ENCODE peak calls at places on chromosomes 12 and 14, in four cellular contexts. Y, N, O and L are unnamed samples.
A peak's percentile ranks its signal among the peaks of the same experiment; 100 is the strongest.

GRCh38 chr12:93376436-93377251 is 1.1 kb upstream of the NUDT4 start:
- DNase-seq in N (no peak), Y (peak; percentile 23), O (no peak), L (no peak)

GRCh38 chr12:93243689-93244513 is 133.8 kb upstream of the NUDT4 start:
- DNase-seq in O (peak; percentile 75), N (no peak), Y (peak; percentile 91), L (no peak)

GRCh38 chr12:24840046-24840800 is 108.7 kb downstream of the BCAT1 start:
- DNase-seq in O (no peak), N (no peak), Y (no peak), L (no peak)

GRCh38 chr12:101655400-101655799 is 42.0 kb upstream of the CHPT1 start:
- DNase-seq in N (no peak), Y (no peak), O (no peak), L (no peak)

GRCh38 chr14:104797112-104798044 is 1.8 kb upstream of the AKT1 start:
- DNase-seq in O (no peak), N (no peak), Y (no peak), L (no peak)

GRCh38 chr12:12890492-12890814 is 909 bp upstream of the GPRC5A start:
- DNase-seq in Y (no peak), O (no peak), N (no peak), L (no peak)

GRCh38 chr14:22614240-22614799 is 16.2 kb downstream of the ABHD4 start:
- DNase-seq in O (no peak), N (no peak), Y (peak; percentile 17), L (no peak)

GRCh38 chr14:23052182-23052623 is 5.1 kb downstream of the CDH24 start:
- DNase-seq in Y (no peak), O (no peak), N (peak; percentile 38), L (no peak)

GRCh38 chr14:79605863-79606262 is 605.4 kb downstream of the DIO2 start:
- DNase-seq in O (no peak), N (no peak), Y (no peak), L (no peak)

GRCh38 chr12:85821759-85822158 is 14.4 kb downstream of the RASSF9 start:
- DNase-seq in N (no peak), O (no peak), Y (no peak), L (no peak)

GRCh38 chr12:132197581-132198281 is 53.5 kb downstream of the NOC4L start:
- DNase-seq in Y (no peak), O (no peak), N (no peak), L (no peak)

GRCh38 chr14:66680216-66680615 is 172.3 kb downstream of the GPHN start:
- DNase-seq in Y (no peak), N (no peak), O (no peak), L (no peak)

GRCh38 chr12:10607885-10608458 is 5.4 kb downstream of the MAGOHB start:
- DNase-seq in N (no peak), Y (no peak), O (no peak), L (no peak)

GRCh38 chr14:99425272-99425681 is 55.4 kb downstream of the SETD3 start:
- DNase-seq in N (no peak), Y (no peak), O (no peak), L (no peak)

GRCh38 chr14:22570132-22570949 is 18.7 kb downstream of the DAD1 start:
- DNase-seq in O (peak; percentile 99), Y (peak; percentile 79), N (peak; percentile 71), L (peak; percentile 47)

GRCh38 chr12:7498832-7499231 is 4.7 kb downstream of the CD163 start:
- DNase-seq in N (no peak), Y (peak; percentile 1), O (no peak), L (no peak)
- TF ChIP-seq SPI1 in N (no peak), Y (no peak), O (no peak), L (no peak)

GRCh38 chr12:16568873-16569272 is 37.1 kb downstream of the LMO3 start:
- DNase-seq in O (peak; percentile 25), N (no peak), Y (no peak), L (peak; percentile 1)
- TF ChIP-seq SPI1 in O (no peak), N (no peak), Y (no peak), L (no peak)

DNA sequence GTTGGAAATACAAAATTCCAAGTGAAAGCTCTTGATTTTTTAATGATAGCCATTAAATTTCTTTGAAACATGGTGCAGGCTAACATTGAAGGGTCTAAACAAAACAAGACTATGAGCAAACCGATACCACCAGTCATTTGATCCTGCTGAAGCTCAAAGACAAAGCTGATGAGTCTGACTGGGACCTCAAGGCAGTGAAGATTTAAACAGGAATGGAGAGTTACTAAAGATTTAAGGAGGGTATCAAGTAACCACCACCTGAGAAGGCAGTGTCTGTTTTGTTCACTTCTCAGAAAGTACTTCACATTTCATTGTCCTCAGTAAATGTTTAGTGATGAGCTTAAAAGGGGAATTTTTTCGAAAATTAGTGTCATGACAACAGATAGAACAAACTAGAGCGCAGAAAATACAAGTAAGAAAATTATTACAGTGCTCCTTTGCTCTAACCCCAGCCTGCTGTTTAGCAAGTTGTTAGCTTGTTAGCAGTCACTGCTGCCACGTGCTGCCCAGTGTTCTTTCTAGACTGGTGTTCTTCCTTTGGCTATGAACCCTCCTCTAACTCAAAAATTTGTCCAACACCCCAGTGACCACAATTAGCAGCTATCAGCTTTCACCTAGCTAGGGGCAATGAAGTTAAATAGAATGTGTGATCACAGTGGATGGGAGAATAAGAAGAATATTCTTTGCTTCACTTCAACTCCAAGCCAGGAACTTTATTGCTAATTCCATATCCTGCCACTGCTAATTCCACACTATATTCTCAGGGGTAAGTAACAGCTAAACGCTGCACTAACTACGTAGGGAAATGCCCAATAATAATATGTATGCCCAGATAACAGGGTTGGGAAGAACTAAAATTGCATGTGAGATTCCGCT is 41.1 kb downstream of the YAF2 start:
- DNase-seq in Y (no peak), O (no peak), N (no peak), L (no peak)
- TF ChIP-seq SPI1 in Y (no peak), O (no peak), N (no peak), L (no peak)

DNA sequence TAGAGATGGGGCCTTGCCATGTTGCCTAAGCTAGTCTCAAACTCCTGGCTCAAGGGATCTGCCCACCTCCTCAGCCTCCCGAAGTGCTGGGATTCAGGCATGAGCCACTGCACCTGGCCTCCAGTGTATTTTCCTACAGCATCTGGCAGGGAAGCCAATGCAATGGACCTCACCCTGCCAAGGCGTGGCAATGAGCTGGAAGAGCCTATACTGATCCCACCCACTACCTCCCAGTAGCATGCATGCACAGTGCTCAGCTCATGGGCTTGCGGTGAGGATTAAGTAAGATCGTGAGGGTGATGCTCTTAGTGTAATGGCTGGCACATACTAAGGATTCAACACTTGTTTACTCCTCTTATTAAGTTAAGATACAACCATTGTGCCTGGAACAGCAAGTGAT is 69.7 kb downstream of the PHLDA1 start:
- DNase-seq in Y (no peak), O (no peak), N (no peak), L (no peak)
- TF ChIP-seq SPI1 in Y (no peak), O (no peak), N (no peak), L (no peak)

DNA sequence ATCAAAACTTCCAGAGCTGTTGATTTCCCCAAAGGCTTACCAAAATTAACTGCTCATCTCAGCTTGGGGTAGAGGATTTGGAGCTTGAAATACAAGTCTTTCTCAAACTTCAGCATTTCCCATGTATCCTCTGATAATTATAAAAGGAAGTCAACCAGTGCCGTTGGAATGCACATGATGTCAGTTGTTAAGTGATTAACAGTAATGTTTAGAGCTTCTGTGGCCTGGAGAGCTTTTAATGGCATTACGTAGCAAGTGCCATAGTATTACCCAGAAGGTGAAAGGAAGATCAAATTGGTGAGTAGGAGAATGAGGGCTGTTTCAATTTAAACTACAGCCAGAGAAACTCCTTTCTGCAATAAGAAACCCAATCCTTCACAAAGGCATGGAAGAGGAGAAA is 62.5 kb upstream of the PTPRR start:
- DNase-seq in N (no peak), O (no peak), Y (no peak), L (no peak)
- TF ChIP-seq SPI1 in N (no peak), O (no peak), Y (no peak), L (no peak)

DNA sequence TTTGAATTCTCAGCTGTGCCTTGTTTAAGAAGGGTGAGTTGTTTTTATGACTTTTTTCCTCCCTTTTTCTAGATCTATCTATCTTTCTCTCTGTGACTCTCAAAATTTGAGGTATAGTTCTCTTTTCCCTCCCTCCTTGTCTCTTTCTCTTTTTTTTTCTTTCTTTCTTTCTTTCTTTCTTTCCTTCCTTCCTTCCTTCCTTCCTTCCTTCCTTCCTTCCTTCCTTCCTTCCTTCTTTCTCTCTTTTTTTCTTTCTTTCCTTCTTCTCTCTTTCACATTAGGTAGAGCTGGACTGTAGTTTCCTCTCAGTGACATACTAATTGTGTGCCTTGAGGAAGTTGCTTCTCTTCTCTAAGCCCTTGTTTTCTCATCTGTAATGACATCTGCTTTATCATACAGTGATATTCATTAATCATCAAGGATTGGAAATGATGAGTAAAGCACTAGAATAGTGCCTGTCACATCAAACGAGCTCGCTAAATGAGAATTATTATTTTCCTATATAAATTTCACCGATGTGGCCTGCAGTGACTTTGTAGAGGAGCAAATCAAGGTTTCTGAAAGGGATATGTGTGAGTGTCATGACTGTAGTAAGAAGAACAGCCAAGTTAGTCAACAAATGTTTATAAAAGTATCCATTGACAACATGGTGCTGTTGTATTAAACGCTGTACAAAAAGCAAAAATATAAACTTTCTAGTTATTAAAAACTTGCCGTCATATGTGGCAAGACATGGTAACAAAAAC is 78.9 kb upstream of the SLC38A2 start:
- DNase-seq in Y (no peak), O (no peak), N (no peak), L (no peak)
- TF ChIP-seq SPI1 in Y (no peak), O (no peak), N (no peak), L (no peak)

GRCh38 chr12:1611775-1612174 is 17.3 kb upstream of the WNT5B start:
- DNase-seq in Y (peak; percentile 41), N (no peak), O (no peak), L (no peak)

GRCh38 chr12:1612196-1612595 is 16.8 kb upstream of the WNT5B start:
- DNase-seq in O (no peak), Y (no peak), N (no peak), L (no peak)

GRCh38 chr12:1616233-1617066 is 12.6 kb upstream of the WNT5B start:
- DNase-seq in Y (peak; percentile 72), O (no peak), N (no peak), L (no peak)

GRCh38 chr12:1613860-1614259 is 15.2 kb upstream of the WNT5B start:
- DNase-seq in Y (no peak), N (peak; percentile 29), O (no peak), L (no peak)

GRCh38 chr12:1614360-1614759 is 14.7 kb upstream of the WNT5B start:
- DNase-seq in N (peak; percentile 61), O (no peak), Y (no peak), L (no peak)
- TF ChIP-seq SPI1 in N (no peak), O (no peak), Y (no peak), L (no peak)

GRCh38 chr14:49980027-49980426 is 87.1 kb downstream of the ARF6 start:
- DNase-seq in O (no peak), Y (no peak), N (no peak), L (no peak)

GRCh38 chr14:49982082-49982481 is 89.2 kb downstream of the ARF6 start:
- DNase-seq in N (no peak), Y (no peak), O (no peak), L (no peak)

GRCh38 chr14:49986344-49987014 is 93.6 kb downstream of the ARF6 start:
- DNase-seq in Y (no peak), N (no peak), O (no peak), L (no peak)

GRCh38 chr14:49984419-49984818 is 91.5 kb downstream of the ARF6 start:
- DNase-seq in Y (no peak), O (no peak), N (no peak), L (no peak)

DNA sequence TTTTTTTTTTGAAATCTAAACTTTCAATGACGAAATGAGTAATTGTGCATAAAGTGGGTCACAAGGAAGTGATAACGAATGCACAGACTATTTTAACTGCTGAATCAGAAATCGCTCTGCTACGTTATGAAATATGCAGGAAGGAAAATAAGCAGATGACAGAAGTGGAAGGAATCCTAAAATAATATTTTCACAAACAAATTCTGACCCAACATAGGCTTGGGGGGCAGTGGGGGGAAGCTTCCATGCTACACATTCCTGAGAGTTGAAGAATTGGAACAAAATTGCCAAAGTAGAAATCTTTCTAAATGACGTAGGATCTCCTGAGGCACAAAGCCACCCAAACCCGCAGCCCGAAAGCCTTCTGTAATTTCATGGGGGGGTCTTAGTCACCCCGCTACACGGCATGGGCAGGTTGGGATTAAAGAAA is 89.7 kb downstream of the ARF6 start:
- DNase-seq in Y (no peak), O (no peak), N (no peak), L (no peak)
- TF ChIP-seq SPI1 in Y (no peak), O (no peak), N (no peak), L (no peak)